ENCODE peak calls at places on chromosomes 16 and 17, in five cellular contexts. N, I, J, U and C are unnamed samples. For H3K4me1 and H3K9me3, the result is how much of the 10 kb centered on the place peaks cover.

GRCh38 chr17:37147301-37147812 is 198.6 kb downstream of the AATF start:
- DNase-seq in I (no peak), N (no peak), U (no peak), J (peak), C (no peak)

GRCh38 chr17:15123593-15124590 is 141.2 kb downstream of the PMP22 start:
- DNase-seq in I (no peak), U (no peak), N (no peak), J (peak), C (no peak)

GRCh38 chr16:30535777-30536190 is 1.1 kb upstream of the ZNF747 start:
- DNase-seq in N (peak), U (peak), J (peak), I (peak), C (peak)

GRCh38 chr17:12647023-12647422 is 18.7 kb upstream of the MYOCD start:
- DNase-seq in U (no peak), I (no peak), N (no peak), J (no peak), C (no peak)

GRCh38 chr16:1428511-1428910 is 2.4 kb upstream of the PERCC1 start:
- DNase-seq in N (no peak), U (no peak), J (peak), I (no peak), C (peak)

GRCh38 chr17:29190039-29190438 is 9.8 kb upstream of the MYO18A start:
- DNase-seq in I (no peak), J (no peak), U (no peak), N (no peak), C (no peak)

GRCh38 chr16:337975-338575 is 14.4 kb downstream of the AXIN1 start:
- DNase-seq in J (no peak), N (no peak), I (no peak), U (no peak), C (no peak)

GRCh38 chr16:73068546-73069401 is 20.8 kb upstream of the ZFHX3 start:
- DNase-seq in J (peak), N (peak), I (peak), U (no peak), C (peak)

GRCh38 chr17:60139438-60140285 is 10.1 kb upstream of the CA4 start:
- DNase-seq in N (peak), I (peak), J (peak), U (peak), C (peak)

GRCh38 chr17:74712301-74712700 is 422 bp downstream of the CD300LF start:
- DNase-seq in J (no peak), N (no peak), I (no peak), U (no peak), C (no peak)

GRCh38 chr16:14489460-14489859 is 140.6 kb downstream of the PARN start:
- DNase-seq in U (peak), J (no peak), I (no peak), N (no peak), C (no peak)

DNA sequence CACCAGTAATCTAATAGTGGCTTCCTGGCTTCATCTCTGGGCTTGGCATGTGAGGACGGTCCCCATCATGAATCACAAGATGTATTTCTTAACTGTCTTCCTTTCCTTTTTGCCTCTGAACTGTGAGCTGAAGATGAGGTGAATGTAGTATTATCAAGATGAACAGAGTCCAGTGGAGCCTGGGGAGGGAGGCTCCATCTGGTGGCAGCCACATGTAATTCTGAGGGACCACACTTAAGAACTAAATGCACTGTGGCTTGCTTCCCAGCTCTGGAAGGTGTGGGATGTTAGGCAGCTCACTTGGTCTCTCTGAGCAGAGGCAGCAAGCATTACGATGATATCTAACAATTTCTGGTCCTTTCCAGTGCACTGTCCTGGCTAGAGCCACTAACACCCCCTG is 354.9 kb upstream of the ASIC2 start:
- DNase-seq in N (no peak), J (peak), I (no peak), U (no peak), C (no peak)
- TF ChIP-seq CTCF in N (no peak), J (peak), I (no peak), U (no peak), C (no peak)

GRCh38 chr17:47801906-47802305 is 19.7 kb downstream of the OSBPL7 start:
- DNase-seq in I (no peak), U (no peak), J (no peak), N (no peak), C (no peak)
- H3K4me1 ChIP-seq in I (under half), U (under half), J (under half), N (under half), C (under half)

GRCh38 chr17:76843703-76844484 is 24.3 kb upstream of the MGAT5B start:
- DNase-seq in I (no peak), U (no peak), J (no peak), N (no peak), C (no peak)
- H3K9me3 ChIP-seq in I (under half), U (under half), J (under half), N (under half), C (under half)

GRCh38 chr17:48011405-48012150 is 26.0 kb downstream of the COPZ2 start:
- DNase-seq in U (peak), I (no peak), J (peak), N (no peak), C (no peak)
- TF ChIP-seq CTCF in U (peak), I (no peak), J (peak), N (no peak), C (peak)

GRCh38 chr16:57809276-57809793 is 7.0 kb upstream of the KIFC3 start:
- DNase-seq in I (no peak), J (no peak), U (no peak), N (no peak), C (no peak)
- H3K4me1 ChIP-seq in I (under half), J (under half), U (half or more), N (under half), C (under half)

GRCh38 chr16:60304725-60305124 is 1570.6 kb upstream of the GOT2 start:
- DNase-seq in U (no peak), N (no peak), J (no peak), I (no peak), C (no peak)
- H3K9me3 ChIP-seq in U (under half), N (under half), J (under half), I (under half), C (half or more)

GRCh38 chr17:30372755-30373154 is 6.0 kb upstream of the CPD start:
- DNase-seq in N (no peak), U (peak), J (peak), I (no peak), C (no peak)
- TF ChIP-seq CTCF in N (no peak), U (peak), J (no peak), I (no peak), C (no peak)

GRCh38 chr16:84925773-84926372 is 85.5 kb downstream of the ZDHHC7 start:
- DNase-seq in N (peak), I (no peak), U (no peak), J (no peak), C (no peak)
- H3K4me1 ChIP-seq in N (under half), I (under half), U (under half), J (under half), C (under half)

DNA sequence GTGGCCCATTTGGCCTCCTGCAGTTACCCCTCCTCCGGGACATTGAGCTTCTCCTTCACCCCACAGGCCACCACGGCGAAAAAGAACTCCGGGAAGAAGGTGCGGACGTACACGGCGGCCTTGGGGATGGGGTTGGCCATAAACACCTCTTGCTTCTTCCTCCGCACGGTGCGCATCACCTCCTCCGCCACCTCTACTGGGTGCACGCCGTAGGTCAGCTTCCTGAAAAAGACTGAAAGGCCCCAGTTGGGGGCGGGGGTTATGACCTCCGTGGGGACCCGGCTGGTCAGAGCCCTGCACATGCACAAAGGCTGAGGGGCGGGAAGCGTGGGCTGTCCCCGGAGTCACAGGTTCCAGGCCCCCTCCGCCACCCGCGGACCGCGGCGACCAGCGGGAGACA is 19.9 kb downstream of the DHRS7C start:
- DNase-seq in I (no peak), U (no peak), N (no peak), J (no peak), C (no peak)
- H3K9me3 ChIP-seq in I (under half), U (under half), N (under half), J (under half), C (under half)

GRCh38 chr16:81696136-81696958 is 82.7 kb upstream of the PLCG2 start:
- DNase-seq in U (no peak), I (no peak), J (no peak), N (no peak), C (no peak)

GRCh38 chr16:81695431-81695890 is 83.6 kb upstream of the PLCG2 start:
- DNase-seq in J (peak), N (no peak), I (no peak), U (no peak), C (no peak)

GRCh38 chr16:81697886-81698635 is 81.0 kb upstream of the PLCG2 start:
- DNase-seq in J (peak), I (no peak), U (no peak), N (no peak), C (no peak)

GRCh38 chr16:81696959-81697293 is 82.2 kb upstream of the PLCG2 start:
- DNase-seq in U (no peak), I (no peak), J (no peak), N (no peak), C (no peak)

DNA sequence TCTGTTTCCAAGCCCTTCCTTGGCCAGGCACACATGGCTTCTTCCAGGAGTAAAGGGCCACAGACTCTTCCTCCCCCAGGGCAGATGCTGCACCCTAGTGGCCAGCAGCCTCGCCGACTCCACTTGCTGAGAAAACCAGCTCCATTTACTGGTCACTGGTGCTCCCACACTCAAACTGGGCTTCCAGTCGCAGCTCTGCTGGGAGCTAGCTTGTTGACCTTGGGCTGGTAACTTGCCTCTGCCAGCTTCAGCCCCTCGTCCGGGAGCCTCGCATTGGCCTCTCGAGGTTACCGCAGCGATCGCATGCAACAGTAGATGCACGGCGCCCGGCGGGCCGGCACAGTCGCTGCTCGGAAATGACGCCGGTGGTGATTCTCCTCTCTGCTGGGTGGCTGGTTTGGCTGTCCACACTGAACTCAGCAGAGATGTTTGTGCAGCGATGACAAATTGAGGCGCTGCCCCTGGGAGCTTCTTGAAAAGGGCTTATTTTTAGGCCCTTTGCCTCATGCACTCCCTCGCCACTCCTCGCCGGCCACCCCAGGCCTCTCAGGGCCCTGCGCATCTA is 81.7 kb upstream of the PLCG2 start:
- DNase-seq in N (no peak), I (no peak), U (peak), J (peak), C (peak)
- TF ChIP-seq CTCF in N (peak), I (peak), U (peak), J (peak), C (peak)